ENCODE peak calls at places on chromosome 9, in five cellular contexts. One of them, this sample, is unnamed.

GRCh38 chr9:109119439-109120203 is at the start of gene TMEM245:
- DNase-seq in neural progenitor cell: peak; percentile 98
- DNase-seq in HCT116: peak; percentile 99
- DNase-seq in mesenchymal stem cell: peak; percentile 99
- DNase-seq in PC-3: peak; percentile 94
- DNase-seq in this sample: peak; percentile 99

GRCh38 chr9:95102001-95102433 is 215.5 kb downstream of the FANCC start:
- DNase-seq in neural progenitor cell: peak; percentile 30
- DNase-seq in HCT116: no peak
- DNase-seq in mesenchymal stem cell: no peak
- DNase-seq in PC-3: no peak
- DNase-seq in this sample: no peak

GRCh38 chr9:125544988-125545651 is 161.9 kb downstream of the MAPKAP1 start:
- DNase-seq in neural progenitor cell: no peak
- DNase-seq in HCT116: no peak
- DNase-seq in mesenchymal stem cell: no peak
- DNase-seq in PC-3: peak; percentile 4
- DNase-seq in this sample: peak; percentile 96

GRCh38 chr9:100990605-100991381 is 37.7 kb upstream of the PLPPR1 start:
- DNase-seq in neural progenitor cell: no peak
- DNase-seq in HCT116: no peak
- DNase-seq in mesenchymal stem cell: no peak
- DNase-seq in PC-3: no peak
- DNase-seq in this sample: no peak

GRCh38 chr9:89519393-89519805 is 21.5 kb upstream of the SEMA4D start:
- DNase-seq in neural progenitor cell: no peak
- DNase-seq in HCT116: peak; percentile 26
- DNase-seq in mesenchymal stem cell: peak; percentile 35
- DNase-seq in PC-3: peak; percentile 57
- DNase-seq in this sample: no peak

GRCh38 chr9:73761905-73762304 is 610.2 kb downstream of the ANXA1 start:
- DNase-seq in neural progenitor cell: no peak
- DNase-seq in HCT116: no peak
- DNase-seq in mesenchymal stem cell: no peak
- DNase-seq in PC-3: no peak
- DNase-seq in this sample: no peak

GRCh38 chr9:29575219-29575618 is 2001.9 kb upstream of the C9orf72 start:
- DNase-seq in neural progenitor cell: no peak
- DNase-seq in HCT116: no peak
- DNase-seq in mesenchymal stem cell: no peak
- DNase-seq in PC-3: no peak
- DNase-seq in this sample: no peak

GRCh38 chr9:27473135-27473534 is 51.0 kb upstream of the IFNK start:
- DNase-seq in neural progenitor cell: peak; percentile 21
- DNase-seq in HCT116: no peak
- DNase-seq in mesenchymal stem cell: peak; percentile 33
- DNase-seq in PC-3: no peak
- DNase-seq in this sample: peak; percentile 28

GRCh38 chr9:18710089-18710488 is 236.1 kb downstream of the ADAMTSL1 start:
- DNase-seq in neural progenitor cell: no peak
- DNase-seq in HCT116: no peak
- DNase-seq in mesenchymal stem cell: no peak
- DNase-seq in PC-3: no peak
- DNase-seq in this sample: peak; percentile 62

GRCh38 chr9:109843651-109844050 is 63.7 kb downstream of the PALM2AKAP2 start:
- DNase-seq in neural progenitor cell: no peak
- DNase-seq in HCT116: no peak
- DNase-seq in mesenchymal stem cell: no peak
- DNase-seq in PC-3: no peak
- DNase-seq in this sample: no peak

GRCh38 chr9:124769451-124770358 is 1.4 kb downstream of the NR6A1 start:
- DNase-seq in neural progenitor cell: peak; percentile 67
- DNase-seq in HCT116: peak; percentile 85
- DNase-seq in mesenchymal stem cell: peak; percentile 38
- DNase-seq in PC-3: peak; percentile 30
- DNase-seq in this sample: peak; percentile 27

GRCh38 chr9:93677061-93677571 is 100.7 kb downstream of the PHF2 start:
- DNase-seq in neural progenitor cell: no peak
- DNase-seq in HCT116: no peak
- DNase-seq in mesenchymal stem cell: no peak
- DNase-seq in PC-3: no peak
- DNase-seq in this sample: no peak

GRCh38 chr9:34253460-34253837 is 74.6 kb downstream of the UBAP1 start:
- DNase-seq in neural progenitor cell: no peak
- DNase-seq in HCT116: no peak
- DNase-seq in mesenchymal stem cell: no peak
- DNase-seq in PC-3: peak; percentile 23
- DNase-seq in this sample: peak; percentile 39

GRCh38 chr9:116905131-116905724 is 218.1 kb downstream of the TRIM32 start:
- DNase-seq in neural progenitor cell: peak; percentile 60
- DNase-seq in HCT116: no peak
- DNase-seq in mesenchymal stem cell: no peak
- DNase-seq in PC-3: no peak
- DNase-seq in this sample: no peak

GRCh38 chr9:32741706-32742105 is 41.6 kb upstream of the TMEM215 start:
- DNase-seq in neural progenitor cell: peak; percentile 52
- DNase-seq in HCT116: no peak
- DNase-seq in mesenchymal stem cell: no peak
- DNase-seq in PC-3: peak; percentile 53
- DNase-seq in this sample: no peak

GRCh38 chr9:75067894-75068293 is 20.1 kb downstream of the NMRK1 start:
- DNase-seq in neural progenitor cell: no peak
- DNase-seq in HCT116: no peak
- DNase-seq in mesenchymal stem cell: no peak
- DNase-seq in PC-3: no peak
- DNase-seq in this sample: no peak

GRCh38 chr9:88837731-88838130 is 153.5 kb upstream of the S1PR3 start:
- DNase-seq in neural progenitor cell: no peak
- DNase-seq in HCT116: no peak
- DNase-seq in mesenchymal stem cell: no peak
- DNase-seq in PC-3: no peak
- DNase-seq in this sample: no peak

GRCh38 chr9:13975628-13976250 is 338.2 kb downstream of the NFIB start:
- DNase-seq in neural progenitor cell: no peak
- DNase-seq in HCT116: no peak
- DNase-seq in mesenchymal stem cell: no peak
- DNase-seq in PC-3: no peak
- DNase-seq in this sample: no peak

GRCh38 chr9:16637938-16638337 is 232.5 kb downstream of the BNC2 start:
- DNase-seq in neural progenitor cell: no peak
- DNase-seq in HCT116: no peak
- DNase-seq in mesenchymal stem cell: no peak
- DNase-seq in PC-3: no peak
- DNase-seq in this sample: no peak

GRCh38 chr9:87855061-87855460 is 27.6 kb upstream of the SPATA31E1 start:
- DNase-seq in neural progenitor cell: no peak
- DNase-seq in HCT116: no peak
- DNase-seq in mesenchymal stem cell: no peak
- DNase-seq in PC-3: no peak
- DNase-seq in this sample: no peak

GRCh38 chr9:76756273-76756650 is 8.0 kb upstream of the PCA3 start:
- DNase-seq in neural progenitor cell: peak; percentile 73
- DNase-seq in HCT116: no peak
- DNase-seq in mesenchymal stem cell: no peak
- DNase-seq in PC-3: peak; percentile 4
- DNase-seq in this sample: peak; percentile 52

GRCh38 chr9:86540999-86541398 is 186.8 kb upstream of the TUT7 start:
- DNase-seq in neural progenitor cell: no peak
- DNase-seq in HCT116: no peak
- DNase-seq in mesenchymal stem cell: no peak
- DNase-seq in PC-3: no peak
- DNase-seq in this sample: no peak

GRCh38 chr9:2856400-2856799 is 12.5 kb upstream of the PUM3 start:
- DNase-seq in neural progenitor cell: no peak
- DNase-seq in HCT116: no peak
- DNase-seq in mesenchymal stem cell: no peak
- DNase-seq in PC-3: no peak
- DNase-seq in this sample: no peak

GRCh38 chr9:97406620-97407177 is 5.2 kb upstream of the TDRD7 start:
- DNase-seq in neural progenitor cell: peak; percentile 91
- DNase-seq in HCT116: no peak
- DNase-seq in mesenchymal stem cell: no peak
- DNase-seq in PC-3: no peak
- DNase-seq in this sample: no peak

GRCh38 chr9:84381508-84381907 is 41.0 kb upstream of the SLC28A3 start:
- DNase-seq in neural progenitor cell: no peak
- DNase-seq in HCT116: no peak
- DNase-seq in mesenchymal stem cell: no peak
- DNase-seq in PC-3: no peak
- DNase-seq in this sample: no peak

GRCh38 chr9:32351845-32352244 is 32.6 kb upstream of the ACO1 start:
- DNase-seq in neural progenitor cell: peak; percentile 66
- DNase-seq in HCT116: peak; percentile 41
- DNase-seq in mesenchymal stem cell: peak; percentile 7
- DNase-seq in PC-3: peak; percentile 18
- DNase-seq in this sample: no peak

GRCh38 chr9:106038266-106039001 is 344.1 kb downstream of the TMEM38B start:
- DNase-seq in neural progenitor cell: no peak
- DNase-seq in HCT116: no peak
- DNase-seq in mesenchymal stem cell: no peak
- DNase-seq in PC-3: no peak
- DNase-seq in this sample: no peak

GRCh38 chr9:86413966-86414880 is 60.0 kb upstream of the TUT7 start:
- DNase-seq in neural progenitor cell: peak; percentile 20
- DNase-seq in HCT116: no peak
- DNase-seq in mesenchymal stem cell: peak; percentile 50
- DNase-seq in PC-3: peak; percentile 40
- DNase-seq in this sample: peak; percentile 73

GRCh38 chr9:128159073-128159783 is 837 bp upstream of the BBLN start:
- DNase-seq in neural progenitor cell: no peak
- DNase-seq in HCT116: peak; percentile 18
- DNase-seq in mesenchymal stem cell: no peak
- DNase-seq in PC-3: no peak
- DNase-seq in this sample: no peak

GRCh38 chr9:130286781-130287428 is 21.3 kb downstream of the HMCN2 start:
- DNase-seq in neural progenitor cell: no peak
- DNase-seq in HCT116: no peak
- DNase-seq in mesenchymal stem cell: no peak
- DNase-seq in PC-3: no peak
- DNase-seq in this sample: no peak
- H3K4me3 ChIP-seq in neural progenitor cell: no peak overlapping the region
- H3K4me3 ChIP-seq in HCT116: no peak overlapping the region
- H3K4me3 ChIP-seq in mesenchymal stem cell: no peak overlapping the region
- H3K4me3 ChIP-seq in PC-3: no peak overlapping the region
- H3K4me3 ChIP-seq in this sample: no peak overlapping the region

DNA sequence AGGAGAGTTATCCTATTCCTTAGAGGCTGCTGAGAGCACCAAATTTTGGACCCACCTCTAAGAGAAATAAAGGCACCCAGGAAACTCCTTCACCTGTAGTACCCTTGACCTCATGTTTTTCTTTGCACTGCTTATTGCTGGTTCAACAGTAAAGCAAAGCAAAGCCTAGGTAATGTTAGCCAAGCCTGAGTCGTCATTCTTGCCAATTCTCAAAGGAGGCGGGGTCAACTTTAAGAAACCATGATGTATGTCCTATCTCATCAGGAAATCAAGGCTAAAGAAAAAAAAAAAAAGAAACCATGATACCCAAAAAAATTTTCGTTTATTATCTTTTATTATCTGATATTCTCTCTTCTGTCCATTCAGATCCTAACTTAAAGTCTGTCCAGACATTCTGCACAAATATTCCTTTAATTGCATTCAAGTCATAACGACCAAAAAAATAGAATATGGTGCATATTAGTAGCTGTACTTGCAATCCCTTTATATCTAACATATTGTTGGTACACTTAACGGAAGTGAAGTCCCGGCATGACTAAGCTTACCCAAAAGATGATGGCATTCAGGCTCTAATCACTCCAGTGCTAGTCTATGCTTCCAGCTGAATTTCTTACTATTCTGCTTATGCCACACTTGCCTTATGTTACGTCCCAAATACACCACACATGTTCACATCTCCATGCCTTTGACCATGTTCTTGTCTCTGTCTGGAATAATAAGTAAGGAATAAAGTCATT is 1.8 kb downstream of the AUH start:
- DNase-seq in neural progenitor cell: no peak
- DNase-seq in HCT116: no peak
- DNase-seq in mesenchymal stem cell: no peak
- DNase-seq in PC-3: peak; percentile 14
- DNase-seq in this sample: peak; percentile 37
- H3K9ac ChIP-seq in neural progenitor cell: no peak overlapping the region
- H3K9ac ChIP-seq in HCT116: peak overlapping the region; percentile 82
- H3K9ac ChIP-seq in mesenchymal stem cell: peak overlapping the region; percentile 90
- H3K9ac ChIP-seq in PC-3: no peak overlapping the region
- H3K9ac ChIP-seq in this sample: no peak overlapping the region

GRCh38 chr9:133427658-133428348 is 5.6 kb downstream of the ADAMTS13 start:
- DNase-seq in neural progenitor cell: no peak
- DNase-seq in HCT116: no peak
- DNase-seq in mesenchymal stem cell: no peak
- DNase-seq in PC-3: no peak
- DNase-seq in this sample: no peak

GRCh38 chr9:133429216-133429613 is 7.0 kb downstream of the ADAMTS13 start:
- DNase-seq in neural progenitor cell: peak; percentile 46
- DNase-seq in HCT116: no peak
- DNase-seq in mesenchymal stem cell: no peak
- DNase-seq in PC-3: no peak
- DNase-seq in this sample: no peak

GRCh38 chr9:133429641-133430161 is 7.5 kb downstream of the ADAMTS13 start:
- DNase-seq in neural progenitor cell: peak; percentile 83
- DNase-seq in HCT116: no peak
- DNase-seq in mesenchymal stem cell: peak; percentile 45
- DNase-seq in PC-3: no peak
- DNase-seq in this sample: peak; percentile 10

GRCh38 chr9:133428579-133429215 is 6.5 kb downstream of the ADAMTS13 start:
- DNase-seq in neural progenitor cell: peak; percentile 87
- DNase-seq in HCT116: no peak
- DNase-seq in mesenchymal stem cell: peak; percentile 14
- DNase-seq in PC-3: no peak
- DNase-seq in this sample: peak; percentile 39

GRCh38 chr9:133430244-133430643 is 8.1 kb downstream of the ADAMTS13 start:
- DNase-seq in neural progenitor cell: no peak
- DNase-seq in HCT116: no peak
- DNase-seq in mesenchymal stem cell: no peak
- DNase-seq in PC-3: no peak
- DNase-seq in this sample: no peak
- H3K4me3 ChIP-seq in neural progenitor cell: no peak overlapping the region
- H3K4me3 ChIP-seq in HCT116: no peak overlapping the region
- H3K4me3 ChIP-seq in mesenchymal stem cell: no peak overlapping the region
- H3K4me3 ChIP-seq in PC-3: no peak overlapping the region
- H3K4me3 ChIP-seq in this sample: no peak overlapping the region

GRCh38 chr9:126719677-126720435 is 85.0 kb upstream of the ZBTB43 start:
- DNase-seq in neural progenitor cell: peak; percentile 95
- DNase-seq in HCT116: no peak
- DNase-seq in mesenchymal stem cell: peak; percentile 88
- DNase-seq in PC-3: peak; percentile 3
- DNase-seq in this sample: peak; percentile 42
- H3K9ac ChIP-seq in neural progenitor cell: no peak overlapping the region
- H3K9ac ChIP-seq in HCT116: no peak overlapping the region
- H3K9ac ChIP-seq in mesenchymal stem cell: no peak overlapping the region
- H3K9ac ChIP-seq in PC-3: no peak overlapping the region
- H3K9ac ChIP-seq in this sample: no peak overlapping the region

GRCh38 chr9:133419005-133419404 is 1.2 kb upstream of the REXO4 start:
- DNase-seq in neural progenitor cell: no peak
- DNase-seq in HCT116: no peak
- DNase-seq in mesenchymal stem cell: no peak
- DNase-seq in PC-3: no peak
- DNase-seq in this sample: no peak
- H3K4me3 ChIP-seq in neural progenitor cell: peak overlapping the region; percentile 95
- H3K4me3 ChIP-seq in HCT116: peak overlapping the region; percentile 98
- H3K4me3 ChIP-seq in mesenchymal stem cell: peak overlapping the region; percentile 86
- H3K4me3 ChIP-seq in PC-3: no peak overlapping the region
- H3K4me3 ChIP-seq in this sample: peak overlapping the region; percentile 95